ENCODE peak calls at places on chromosomes 1 and 21, in four cellular contexts. One of them, this sample, is unnamed.
A peak's percentile ranks its signal among the peaks of the same experiment; 100 is the strongest.

GRCh38 chr21:37558676-37559204 is 192.2 kb downstream of the DYRK1A start:
- DNase-seq in psoas muscle: no peak
- DNase-seq in bronchial epithelial cell: no peak
- DNase-seq in lower leg skin: no peak
- DNase-seq in this sample: no peak

GRCh38 chr1:8170059-8170835 is 144.1 kb upstream of the ERRFI1 start:
- DNase-seq in lower leg skin: no peak
- DNase-seq in psoas muscle: peak; percentile 58
- DNase-seq in bronchial epithelial cell: no peak
- DNase-seq in this sample: no peak

GRCh38 chr1:202251424-202252256 is 58.0 kb downstream of the LGR6 start:
- DNase-seq in psoas muscle: no peak
- DNase-seq in bronchial epithelial cell: no peak
- DNase-seq in lower leg skin: no peak
- DNase-seq in this sample: no peak

GRCh38 chr1:202852163-202852904 is 36.6 kb downstream of the RABIF start:
- DNase-seq in lower leg skin: no peak
- DNase-seq in bronchial epithelial cell: peak; percentile 70
- DNase-seq in psoas muscle: no peak
- DNase-seq in this sample: peak; percentile 43

GRCh38 chr1:37865348-37866119 is 6.1 kb upstream of the MTF1 start:
- DNase-seq in lower leg skin: no peak
- DNase-seq in psoas muscle: no peak
- DNase-seq in bronchial epithelial cell: peak; percentile 96
- DNase-seq in this sample: peak; percentile 22

GRCh38 chr1:100100202-100100601 is 32.5 kb downstream of the SASS6 start:
- DNase-seq in bronchial epithelial cell: no peak
- DNase-seq in psoas muscle: no peak
- DNase-seq in lower leg skin: no peak
- DNase-seq in this sample: no peak

GRCh38 chr21:36584980-36585940 is 105.3 kb upstream of the CLDN14 start:
- DNase-seq in lower leg skin: no peak
- DNase-seq in psoas muscle: no peak
- DNase-seq in bronchial epithelial cell: peak; percentile 7
- DNase-seq in this sample: no peak

GRCh38 chr1:117359560-117360289 is 7.5 kb upstream of the MAN1A2 start:
- DNase-seq in lower leg skin: no peak
- DNase-seq in psoas muscle: no peak
- DNase-seq in bronchial epithelial cell: no peak
- DNase-seq in this sample: no peak

GRCh38 chr21:25573409-25574206 is 33.7 kb downstream of the MRPL39 start:
- DNase-seq in bronchial epithelial cell: peak; percentile 95
- DNase-seq in lower leg skin: no peak
- DNase-seq in psoas muscle: no peak
- DNase-seq in this sample: peak; percentile 91

GRCh38 chr1:64898107-64898861 is 68.1 kb downstream of the JAK1 start:
- DNase-seq in psoas muscle: peak; percentile 93
- DNase-seq in lower leg skin: peak; percentile 93
- DNase-seq in bronchial epithelial cell: peak; percentile 95
- DNase-seq in this sample: peak; percentile 94

GRCh38 chr1:918353-918752 is 5.4 kb upstream of the SAMD11 start:
- DNase-seq in bronchial epithelial cell: no peak
- DNase-seq in psoas muscle: peak; percentile 33
- DNase-seq in lower leg skin: no peak
- DNase-seq in this sample: no peak

GRCh38 chr1:180241716-180242544 is 11.9 kb downstream of the LHX4 start:
- DNase-seq in lower leg skin: no peak
- DNase-seq in psoas muscle: no peak
- DNase-seq in bronchial epithelial cell: no peak
- DNase-seq in this sample: peak; percentile 15

GRCh38 chr21:45551816-45552695 is 9.8 kb upstream of the SLC19A1 start:
- DNase-seq in psoas muscle: peak; percentile 41
- DNase-seq in bronchial epithelial cell: no peak
- DNase-seq in lower leg skin: no peak
- DNase-seq in this sample: no peak

GRCh38 chr1:175072131-175072941 is 4.7 kb downstream of the TNN start:
- DNase-seq in bronchial epithelial cell: peak; percentile 22
- DNase-seq in psoas muscle: peak; percentile 60
- DNase-seq in lower leg skin: peak; percentile 15
- DNase-seq in this sample: peak; percentile 57

GRCh38 chr21:38148046-38148445 is 108.7 kb upstream of the KCNJ15 start:
- DNase-seq in psoas muscle: no peak
- DNase-seq in bronchial epithelial cell: peak; percentile 68
- DNase-seq in lower leg skin: no peak
- DNase-seq in this sample: no peak

GRCh38 chr1:118949317-118949716 is 38.8 kb downstream of the TBX15 start:
- DNase-seq in bronchial epithelial cell: no peak
- DNase-seq in lower leg skin: peak; percentile 71
- DNase-seq in psoas muscle: peak; percentile 82
- DNase-seq in this sample: peak; percentile 39

GRCh38 chr1:213281610-213282316 is 230.7 kb downstream of the RPS6KC1 start:
- DNase-seq in bronchial epithelial cell: no peak
- DNase-seq in lower leg skin: no peak
- DNase-seq in psoas muscle: no peak
- DNase-seq in this sample: no peak

GRCh38 chr1:43617011-43617410 is 32.9 kb upstream of the KDM4A start:
- DNase-seq in psoas muscle: no peak
- DNase-seq in lower leg skin: no peak
- DNase-seq in bronchial epithelial cell: no peak
- DNase-seq in this sample: no peak

GRCh38 chr1:232767381-232768074 is 37.7 kb upstream of the MAP10 start:
- DNase-seq in bronchial epithelial cell: peak; percentile 92
- DNase-seq in psoas muscle: peak; percentile 61
- DNase-seq in lower leg skin: peak; percentile 86
- DNase-seq in this sample: peak; percentile 79

DNA sequence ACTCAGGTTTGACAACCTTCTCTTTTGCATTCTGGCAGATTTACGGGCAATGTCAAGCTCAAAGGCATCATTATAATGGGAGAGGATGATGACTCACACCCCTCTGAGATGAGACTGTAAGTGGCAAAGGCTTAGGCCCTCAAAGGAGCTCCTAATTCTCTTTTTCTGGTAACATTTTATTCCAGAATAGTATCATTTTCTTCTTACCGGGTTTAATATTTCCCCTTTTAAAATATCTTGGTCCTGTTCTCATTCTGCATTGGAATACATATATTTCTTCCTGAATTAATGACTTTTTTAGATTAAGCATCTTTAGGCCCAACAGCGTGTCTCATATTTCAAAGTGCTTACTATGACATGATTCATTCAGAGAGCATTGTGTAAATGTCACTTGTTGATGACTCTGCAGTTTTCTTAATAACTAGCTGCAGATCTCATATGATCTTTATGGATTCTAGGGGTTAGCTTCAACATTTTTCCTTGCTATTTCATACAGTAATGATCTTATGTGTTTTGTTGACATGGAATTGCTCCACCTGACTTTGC is 1.7 kb downstream of the PITHD1 start:
- DNase-seq in psoas muscle: no peak
- DNase-seq in bronchial epithelial cell: peak; percentile 68
- DNase-seq in lower leg skin: no peak
- DNase-seq in this sample: peak; percentile 59
- H3K4me3 ChIP-seq in psoas muscle: peak overlapping the region; percentile 78
- H3K4me3 ChIP-seq in bronchial epithelial cell: no peak overlapping the region
- H3K4me3 ChIP-seq in lower leg skin: no peak overlapping the region
- H3K4me3 ChIP-seq in this sample: no peak overlapping the region

GRCh38 chr1:85604598-85604997 is 24.0 kb downstream of the CCN1 start:
- DNase-seq in psoas muscle: no peak
- DNase-seq in lower leg skin: no peak
- DNase-seq in bronchial epithelial cell: no peak
- DNase-seq in this sample: no peak

GRCh38 chr1:85607913-85608250 is 27.3 kb downstream of the CCN1 start:
- DNase-seq in psoas muscle: no peak
- DNase-seq in bronchial epithelial cell: no peak
- DNase-seq in lower leg skin: no peak
- DNase-seq in this sample: no peak

GRCh38 chr1:85607126-85607912 is 26.8 kb downstream of the CCN1 start:
- DNase-seq in bronchial epithelial cell: peak; percentile 97
- DNase-seq in lower leg skin: no peak
- DNase-seq in psoas muscle: no peak
- DNase-seq in this sample: peak; percentile 100

GRCh38 chr1:85606414-85606800 is 25.8 kb downstream of the CCN1 start:
- DNase-seq in lower leg skin: no peak
- DNase-seq in psoas muscle: no peak
- DNase-seq in bronchial epithelial cell: peak; percentile 31
- DNase-seq in this sample: peak; percentile 52

GRCh38 chr1:85605519-85606413 is 25.2 kb downstream of the CCN1 start:
- DNase-seq in psoas muscle: no peak
- DNase-seq in bronchial epithelial cell: no peak
- DNase-seq in lower leg skin: no peak
- DNase-seq in this sample: no peak
- TF ChIP-seq CTCF in psoas muscle: no peak
- TF ChIP-seq CTCF in bronchial epithelial cell: no peak
- TF ChIP-seq CTCF in lower leg skin: no peak
- TF ChIP-seq CTCF in this sample: peak; percentile 4

GRCh38 chr1:236282719-236283118 is 961 bp upstream of the ERO1B start:
- DNase-seq in lower leg skin: no peak
- DNase-seq in bronchial epithelial cell: no peak
- DNase-seq in psoas muscle: no peak
- DNase-seq in this sample: no peak

GRCh38 chr1:236281286-236282158 is at the start of gene ERO1B:
- DNase-seq in bronchial epithelial cell: peak; percentile 86
- DNase-seq in psoas muscle: peak; percentile 98
- DNase-seq in lower leg skin: peak; percentile 95
- DNase-seq in this sample: peak; percentile 95

GRCh38 chr1:236282159-236282716 is 480 bp upstream of the ERO1B start:
- DNase-seq in psoas muscle: no peak
- DNase-seq in bronchial epithelial cell: peak; percentile 20
- DNase-seq in lower leg skin: peak; percentile 26
- DNase-seq in this sample: no peak

GRCh38 chr1:236287356-236287755 is 5.6 kb upstream of the ERO1B start:
- DNase-seq in bronchial epithelial cell: no peak
- DNase-seq in psoas muscle: no peak
- DNase-seq in lower leg skin: no peak
- DNase-seq in this sample: no peak

DNA sequence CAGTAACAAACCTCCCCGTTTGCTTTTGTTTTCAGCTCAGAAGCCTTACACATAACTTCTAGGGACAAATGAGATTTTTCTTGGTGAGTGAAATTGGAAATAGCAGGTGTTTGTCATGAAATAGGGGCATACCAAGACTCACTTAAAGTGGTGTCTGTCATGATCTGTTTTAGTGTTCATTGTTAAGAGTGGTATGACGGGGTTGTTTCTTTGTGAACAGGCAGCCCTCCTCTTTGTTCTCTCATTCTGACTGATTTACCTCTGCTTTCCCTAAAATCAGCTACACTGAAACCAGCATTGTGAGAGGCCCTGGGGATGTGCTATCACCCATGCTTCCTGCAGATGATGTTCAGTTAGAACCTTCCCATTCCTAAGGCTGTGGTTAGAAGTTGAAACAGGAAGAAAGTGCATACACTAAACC is 2.5 kb upstream of the ERO1B start:
- DNase-seq in psoas muscle: no peak
- DNase-seq in bronchial epithelial cell: no peak
- DNase-seq in lower leg skin: no peak
- DNase-seq in this sample: no peak
- H3K4me3 ChIP-seq in psoas muscle: no peak overlapping the region
- H3K4me3 ChIP-seq in bronchial epithelial cell: no peak overlapping the region
- H3K4me3 ChIP-seq in lower leg skin: no peak overlapping the region
- H3K4me3 ChIP-seq in this sample: no peak overlapping the region

DNA sequence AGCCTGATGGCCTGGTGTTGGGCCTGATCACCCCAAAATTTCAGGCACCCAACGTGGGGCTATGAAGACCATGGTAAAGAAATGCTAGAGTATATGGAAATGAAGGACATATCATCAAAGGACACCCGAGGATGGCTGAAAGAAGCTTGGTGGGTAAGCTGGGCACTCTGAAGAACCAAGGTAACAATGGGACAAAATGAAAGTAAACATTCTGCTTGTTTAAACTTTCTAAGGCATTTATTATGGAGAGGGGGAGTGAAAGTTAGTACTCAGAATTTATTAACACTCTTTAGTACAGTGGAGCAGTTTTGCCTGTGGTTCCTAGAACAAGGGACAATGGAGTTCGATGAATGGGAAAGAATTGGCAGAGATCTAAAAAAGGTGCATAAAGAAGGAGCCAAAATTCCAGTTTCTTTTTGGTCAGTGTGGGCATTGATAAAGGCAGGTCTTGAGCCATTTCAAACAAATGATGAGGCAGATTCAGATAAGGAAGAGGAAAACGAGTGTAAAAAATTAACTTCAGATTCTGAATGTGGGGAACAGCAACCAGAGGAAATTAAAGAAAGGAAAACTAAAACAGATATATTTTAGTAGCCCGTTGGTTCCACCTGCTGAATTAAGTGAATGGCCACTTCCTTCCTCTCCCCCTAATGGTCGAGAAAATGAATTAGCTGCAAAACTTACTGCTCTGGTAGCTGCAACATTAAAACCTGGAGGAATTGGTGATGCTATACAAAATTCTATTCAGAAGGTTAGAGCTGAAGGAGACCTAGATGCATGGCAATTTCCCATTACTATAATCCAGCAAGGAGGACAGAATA is 8.4 kb upstream of the PM20D1 start:
- DNase-seq in lower leg skin: no peak
- DNase-seq in bronchial epithelial cell: no peak
- DNase-seq in psoas muscle: no peak
- DNase-seq in this sample: no peak
- TF ChIP-seq CTCF in lower leg skin: no peak
- TF ChIP-seq CTCF in bronchial epithelial cell: no peak
- TF ChIP-seq CTCF in psoas muscle: no peak
- TF ChIP-seq CTCF in this sample: no peak

DNA sequence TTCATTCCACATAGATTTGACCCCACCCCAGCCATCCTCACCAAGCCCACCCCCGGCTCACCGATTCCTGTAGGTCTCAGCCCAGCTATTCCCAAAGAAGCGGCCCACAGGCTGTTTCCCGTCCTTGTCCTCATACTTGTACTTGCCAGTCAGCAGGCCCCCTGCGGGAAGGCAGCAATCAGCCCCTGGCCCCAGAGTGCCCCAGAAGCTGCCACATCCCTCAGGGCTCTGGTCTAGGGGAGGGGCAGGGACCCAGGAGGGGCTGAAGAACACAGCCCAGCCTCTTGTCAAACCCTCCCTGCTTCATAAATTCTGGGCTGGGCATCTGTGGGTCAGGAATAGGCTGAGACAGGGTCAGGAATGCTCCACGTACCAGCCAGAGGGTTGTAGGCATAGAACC is 5.0 kb downstream of the AKR7A2 start:
- DNase-seq in lower leg skin: no peak
- DNase-seq in psoas muscle: no peak
- DNase-seq in bronchial epithelial cell: no peak
- DNase-seq in this sample: no peak
- H3K4me3 ChIP-seq in lower leg skin: no peak overlapping the region
- H3K4me3 ChIP-seq in psoas muscle: no peak overlapping the region
- H3K4me3 ChIP-seq in bronchial epithelial cell: no peak overlapping the region
- H3K4me3 ChIP-seq in this sample: no peak overlapping the region

GRCh38 chr1:234231061-234231892 is 142.0 kb upstream of the COA6 start:
- DNase-seq in bronchial epithelial cell: no peak
- DNase-seq in lower leg skin: no peak
- DNase-seq in psoas muscle: no peak
- DNase-seq in this sample: no peak
- TF ChIP-seq CTCF in bronchial epithelial cell: peak; percentile 21
- TF ChIP-seq CTCF in lower leg skin: no peak
- TF ChIP-seq CTCF in psoas muscle: no peak
- TF ChIP-seq CTCF in this sample: peak; percentile 25

GRCh38 chr21:31201144-31201543 is 142.9 kb downstream of the TIAM1 start:
- DNase-seq in lower leg skin: no peak
- DNase-seq in bronchial epithelial cell: no peak
- DNase-seq in psoas muscle: no peak
- DNase-seq in this sample: no peak
- H3K4me3 ChIP-seq in lower leg skin: no peak overlapping the region
- H3K4me3 ChIP-seq in bronchial epithelial cell: no peak overlapping the region
- H3K4me3 ChIP-seq in psoas muscle: no peak overlapping the region
- H3K4me3 ChIP-seq in this sample: no peak overlapping the region

GRCh38 chr21:44456207-44456914 is 1.1 kb downstream of the LRRC3 start:
- DNase-seq in bronchial epithelial cell: no peak
- DNase-seq in lower leg skin: no peak
- DNase-seq in psoas muscle: peak; percentile 41
- DNase-seq in this sample: no peak
- TF ChIP-seq CTCF in bronchial epithelial cell: no peak
- TF ChIP-seq CTCF in lower leg skin: no peak
- TF ChIP-seq CTCF in psoas muscle: no peak
- TF ChIP-seq CTCF in this sample: no peak